ENCODE peak calls at places on chromosomes 5 and 9, in six cellular contexts. A is effector memory CD4-positive, alpha-beta T cell; G is KG1; V is stimulated activated CD8-positive, alpha-beta memory T cell treated with anti-CD3 and anti-CD28 coated beads, Interleukin-7, amount 100 ng/mL, for 1 hour; O is stimulated activated effector memory CD8-positive, alpha-beta T cell treated with anti-CD3 and anti-CD28 coated beads, Interleukin-12 subunit alpha, Interleukin-12 subunit beta, amount 100 ng/mL, for 72 hours; N is NCI-H2029 treated with DMSO at 0.1 percent for 48 hours. Z is an unnamed sample.
A peak's percentile ranks its signal among the peaks of the same experiment; 100 is the strongest.

GRCh38 chr5:1387059-1387755 is 42.3 kb upstream of the CLPTM1L start:
- DNase-seq in A (no peak), G (no peak), V (no peak), O (no peak), N (peak; percentile 30), Z (no peak)

GRCh38 chr5:337565-338130 is 16.1 kb downstream of the AHRR start:
- DNase-seq in A (no peak), G (no peak), V (no peak), O (no peak), N (no peak), Z (no peak)

GRCh38 chr9:9598723-9599122 is 1014.1 kb downstream of the PTPRD start:
- DNase-seq in A (no peak), G (no peak), V (no peak), O (no peak), N (no peak), Z (no peak)

GRCh38 chr9:121838757-121839669 is 187.6 kb downstream of the DAB2IP start:
- DNase-seq in A (no peak), G (no peak), V (no peak), O (no peak), N (no peak), Z (no peak)

GRCh38 chr9:35520404-35520790 is 30.5 kb downstream of the RUSC2 start:
- DNase-seq in A (no peak), G (no peak), V (no peak), O (no peak), N (no peak), Z (no peak)

GRCh38 chr5:132480546-132481242 is 9.9 kb downstream of the IRF1 start:
- DNase-seq in A (no peak), G (no peak), V (no peak), O (no peak), N (no peak), Z (no peak)

GRCh38 chr5:80565330-80565729 is 4.8 kb downstream of the ANKRD34B start:
- DNase-seq in A (no peak), G (no peak), V (no peak), O (no peak), N (no peak), Z (no peak)

GRCh38 chr5:170353946-170354345 is 35.2 kb downstream of the KCNMB1 start:
- DNase-seq in A (no peak), G (no peak), V (no peak), O (no peak), N (no peak), Z (no peak)

GRCh38 chr9:132288371-132288770 is 66.4 kb downstream of the SETX start:
- DNase-seq in A (no peak), G (no peak), V (no peak), O (no peak), N (no peak), Z (no peak)

GRCh38 chr5:87195104-87195581 is 72.5 kb upstream of the RASA1 start:
- DNase-seq in A (no peak), G (no peak), V (no peak), O (no peak), N (no peak), Z (no peak)

GRCh38 chr9:35649431-35650340 is 1.0 kb downstream of the SIT1 start:
- DNase-seq in A (no peak), G (no peak), V (no peak), O (no peak), N (no peak), Z (no peak)

GRCh38 chr5:124981901-124982300 is 235.5 kb upstream of the ZNF608 start:
- DNase-seq in A (no peak), G (no peak), V (no peak), O (no peak), N (no peak), Z (no peak)

GRCh38 chr9:18437315-18438200 is 36.4 kb upstream of the ADAMTSL1 start:
- DNase-seq in A (no peak), G (no peak), V (no peak), O (no peak), N (peak; percentile 18), Z (no peak)

GRCh38 chr9:34485822-34486221 is 27.2 kb downstream of the DNAI1 start:
- DNase-seq in A (no peak), G (no peak), V (no peak), O (no peak), N (no peak), Z (no peak)

GRCh38 chr5:141767671-141768070 is 85.6 kb upstream of the ARAP3 start:
- DNase-seq in A (no peak), G (no peak), V (no peak), O (no peak), N (no peak), Z (no peak)

GRCh38 chr5:68891718-68892117 is 202.1 kb upstream of the SLC30A5 start:
- DNase-seq in A (no peak), G (no peak), V (no peak), O (no peak), N (no peak), Z (no peak)

GRCh38 chr5:134051305-134051704 is 46.5 kb upstream of the VDAC1 start:
- DNase-seq in A (no peak), G (no peak), V (no peak), O (no peak), N (no peak), Z (no peak)

GRCh38 chr5:140261403-140262171 is 41.3 kb downstream of the PFDN1 start:
- DNase-seq in A (peak; percentile 41), G (no peak), V (no peak), O (no peak), N (peak; percentile 85), Z (peak; percentile 22)

GRCh38 chr9:35464056-35465025 is 25.6 kb upstream of the RUSC2 start:
- DNase-seq in A (no peak), G (no peak), V (no peak), O (no peak), N (no peak), Z (no peak)

GRCh38 chr9:5455181-5455580 is 4.8 kb downstream of the CD274 start:
- DNase-seq in A (no peak), G (no peak), V (no peak), O (no peak), N (no peak), Z (no peak)

GRCh38 chr5:37495210-37495609 is 116.1 kb downstream of the WDR70 start:
- DNase-seq in A (no peak), G (no peak), V (no peak), O (no peak), N (no peak), Z (no peak)

GRCh38 chr5:113218200-113218599 is 216.6 kb downstream of the TSSK1B start:
- DNase-seq in A (no peak), G (no peak), V (no peak), O (no peak), N (no peak), Z (no peak)

GRCh38 chr5:55218966-55219365 is 8.1 kb downstream of the MCIDAS start:
- DNase-seq in A (no peak), G (no peak), V (no peak), O (no peak), N (peak; percentile 93), Z (no peak)

GRCh38 chr9:35549466-35549865 is 55.6 kb upstream of the TESK1 start:
- DNase-seq in A (no peak), G (no peak), V (no peak), O (no peak), N (no peak), Z (no peak)

GRCh38 chr5:170636836-170637477 is 133.1 kb downstream of the KCNIP1 start:
- DNase-seq in A (no peak), G (no peak), V (no peak), O (no peak), N (no peak), Z (no peak)

GRCh38 chr5:36606437-36607113 is at the start of gene SLC1A3:
- DNase-seq in A (no peak), G (peak; percentile 50), V (no peak), O (peak; percentile 5), N (no peak), Z (peak; percentile 33)

GRCh38 chr5:82046268-82046621 is 74.4 kb downstream of the ATG10 start:
- DNase-seq in A (no peak), G (no peak), V (no peak), O (no peak), N (no peak), Z (no peak)

GRCh38 chr5:35651002-35651756 is 33.5 kb downstream of the SPEF2 start:
- DNase-seq in A (peak; percentile 48), G (peak; percentile 12), V (peak; percentile 26), O (peak; percentile 36), N (no peak), Z (peak; percentile 4)

GRCh38 chr9:27618066-27618465 is 44.8 kb upstream of the C9orf72 start:
- DNase-seq in A (no peak), G (no peak), V (no peak), O (no peak), N (no peak), Z (no peak)

GRCh38 chr9:129467004-129467588 is 153.8 kb downstream of the C9orf50 start:
- DNase-seq in A (no peak), G (no peak), V (no peak), O (no peak), N (no peak), Z (no peak)

GRCh38 chr9:83220737-83221136 is 157.8 kb upstream of the RASEF start:
- DNase-seq in A (no peak), G (no peak), V (no peak), O (no peak), N (no peak), Z (no peak)

GRCh38 chr9:124358617-124359016 is 56.6 kb downstream of the PSMB7 start:
- DNase-seq in A (no peak), G (no peak), V (no peak), O (no peak), N (no peak), Z (no peak)